ENCODE peak calls at places on chromosomes 2 and 18, in four cellular contexts. L is astrocyte of the spinal cord, A is AG09309, G is fibroblast of villous mesenchyme. V is an unnamed sample.

GRCh38 chr18:11419336-11419735 is 190.1 kb upstream of the SLC35G4 start:
- DNase-seq in L (no peak), A (no peak), G (no peak), V (no peak)

GRCh38 chr2:233372855-233373254 is 18.6 kb downstream of the DGKD start:
- DNase-seq in L (no peak), A (no peak), G (no peak), V (no peak)

GRCh38 chr2:4635289-4635688 is 931.9 kb downstream of the DCDC2C start:
- DNase-seq in L (no peak), A (no peak), G (no peak), V (no peak)

GRCh38 chr2:74297391-74297790 is 45.8 kb downstream of the SLC4A5 start:
- DNase-seq in L (no peak), A (no peak), G (no peak), V (no peak)

GRCh38 chr2:18520605-18521031 is 39.8 kb downstream of the RDH14 start:
- DNase-seq in L (peak), A (peak), G (peak), V (peak)

GRCh38 chr2:160372585-160372984 is 121.0 kb downstream of the RBMS1 start:
- DNase-seq in L (peak), A (no peak), G (peak), V (no peak)

GRCh38 chr2:36394804-36395203 is 39.2 kb downstream of the CRIM1 start:
- DNase-seq in L (no peak), A (no peak), G (no peak), V (no peak)

GRCh38 chr2:88054300-88055048 is 1.1 kb downstream of the KRCC1 start:
- DNase-seq in L (peak), A (no peak), G (peak), V (no peak)

GRCh38 chr2:218406209-218406948 is 6.7 kb downstream of the CTDSP1 start:
- DNase-seq in L (peak), A (no peak), G (peak), V (peak)

GRCh38 chr2:177585234-177585863 is 192.8 kb downstream of the AGPS start:
- DNase-seq in L (no peak), A (no peak), G (no peak), V (no peak)

GRCh38 chr2:36515538-36515937 is 82.4 kb downstream of the FEZ2 start:
- DNase-seq in L (no peak), A (no peak), G (no peak), V (no peak)

GRCh38 chr2:152573168-152573567 is 144.1 kb downstream of the PRPF40A start:
- DNase-seq in L (peak), A (peak), G (peak), V (no peak)

GRCh38 chr18:8177330-8178016 is 431.8 kb upstream of the RAB12 start:
- DNase-seq in L (peak), A (no peak), G (peak), V (no peak)

GRCh38 chr18:5103693-5104092 is 93.4 kb downstream of the AKAIN1 start:
- DNase-seq in L (no peak), A (no peak), G (no peak), V (no peak)
- H3K4me3 ChIP-seq in L (no peak), A (no peak), G (no peak), V (no peak)

GRCh38 chr2:168663993-168664392 is 138.4 kb upstream of the NOSTRIN start:
- DNase-seq in L (peak), A (no peak), G (no peak), V (no peak)
- TF ChIP-seq CTCF in L (no peak), A (no peak), G (no peak), V (no peak)

DNA sequence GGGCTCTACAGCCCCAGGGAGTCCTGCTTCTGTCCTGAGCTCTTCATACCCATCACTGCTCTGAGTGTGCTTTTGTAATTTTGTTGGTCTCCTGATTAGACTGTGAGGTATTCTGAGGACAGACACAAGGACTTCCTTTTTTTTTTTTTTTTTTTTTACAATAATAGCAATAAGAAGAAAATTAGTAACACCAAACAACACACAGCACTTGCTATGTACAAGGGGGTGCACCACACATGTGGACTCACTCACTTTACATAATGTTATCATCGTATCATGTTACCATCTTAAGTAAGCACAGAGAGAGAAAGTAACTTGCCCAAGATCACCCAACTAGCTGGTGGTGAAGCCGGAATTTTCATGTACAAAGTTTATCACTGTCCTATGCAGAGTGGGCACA is 34.5 kb downstream of the MBP start:
- DNase-seq in L (peak), A (no peak), G (peak), V (no peak)
- H3K4me3 ChIP-seq in L (no peak), A (no peak), G (no peak), V (no peak)

GRCh38 chr18:26656944-26657536 is 108.7 kb upstream of the KCTD1 start:
- DNase-seq in L (peak), A (no peak), G (peak), V (no peak)
- TF ChIP-seq CTCF in L (peak), A (peak), G (peak), V (no peak)

DNA sequence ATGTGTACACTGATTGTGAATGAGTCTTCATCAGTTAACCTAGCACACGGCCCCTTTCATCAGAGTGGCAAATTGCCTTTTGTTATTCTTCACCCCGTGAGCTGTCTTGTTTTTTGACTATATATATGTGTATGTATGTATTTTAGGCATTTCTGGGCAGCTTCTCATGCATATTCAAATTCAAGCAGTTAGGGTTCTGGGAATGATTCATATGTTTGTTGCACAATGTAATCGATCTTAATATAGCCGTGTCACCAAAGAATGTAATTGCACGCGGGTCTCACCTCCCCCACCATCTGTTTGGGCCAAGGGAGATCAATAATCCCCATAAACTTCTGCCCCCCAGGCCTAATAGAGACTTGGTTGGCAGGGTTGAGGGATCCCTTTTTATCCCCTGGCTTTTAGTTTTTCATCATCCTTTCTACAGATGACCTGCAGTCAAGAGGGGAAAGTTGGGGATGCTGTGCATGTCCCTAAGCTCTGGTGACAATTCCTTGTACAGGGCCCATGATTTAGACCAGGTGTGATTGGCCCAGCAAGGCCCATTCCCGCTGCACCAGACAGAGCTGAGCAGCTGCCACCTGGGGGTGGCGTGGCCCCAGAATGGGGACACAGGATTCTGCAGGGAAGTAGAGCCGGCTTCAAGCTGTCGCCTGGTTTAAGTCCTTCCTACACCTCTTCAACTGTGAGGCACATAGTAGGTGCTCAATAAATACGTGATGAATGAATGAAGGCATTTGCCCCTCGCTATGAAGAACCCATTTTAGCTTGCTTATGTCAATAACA is 19.2 kb downstream of the KCNF1 start:
- DNase-seq in L (no peak), A (no peak), G (no peak), V (no peak)
- H3K4me3 ChIP-seq in L (no peak), A (no peak), G (no peak), V (no peak)

GRCh38 chr2:71064110-71064611 is 4.3 kb upstream of the NAGK start:
- DNase-seq in L (no peak), A (no peak), G (no peak), V (no peak)

GRCh38 chr2:71060871-71061270 is 7.6 kb upstream of the NAGK start:
- DNase-seq in L (no peak), A (no peak), G (no peak), V (no peak)

GRCh38 chr2:71064754-71065621 is 3.5 kb upstream of the NAGK start:
- DNase-seq in L (no peak), A (peak), G (peak), V (no peak)

GRCh38 chr2:71063216-71063615 is 5.2 kb upstream of the NAGK start:
- DNase-seq in L (no peak), A (no peak), G (no peak), V (no peak)

DNA sequence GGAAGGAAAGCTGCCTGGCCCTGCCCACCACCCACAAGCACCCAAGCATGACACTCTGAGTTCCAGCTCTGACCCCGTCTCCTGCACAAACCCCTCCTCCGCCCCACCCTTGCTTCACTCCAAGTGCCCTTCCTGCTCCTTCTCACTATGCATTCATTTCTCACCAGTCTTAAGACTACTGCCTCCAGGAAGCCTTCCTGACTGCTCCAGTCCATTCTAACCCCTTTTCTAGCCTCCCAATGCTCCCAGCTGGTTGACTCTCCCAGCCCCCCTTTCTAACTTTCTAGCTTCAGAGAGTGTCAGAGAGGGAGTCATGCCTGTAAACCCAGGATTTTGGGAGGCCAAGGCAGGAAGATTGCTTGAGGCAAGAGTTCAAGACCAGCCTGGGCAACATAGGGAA is 8.2 kb upstream of the NAGK start:
- DNase-seq in L (no peak), A (no peak), G (no peak), V (no peak)
- TF ChIP-seq CTCF in L (no peak), A (no peak), G (no peak), V (no peak)

DNA sequence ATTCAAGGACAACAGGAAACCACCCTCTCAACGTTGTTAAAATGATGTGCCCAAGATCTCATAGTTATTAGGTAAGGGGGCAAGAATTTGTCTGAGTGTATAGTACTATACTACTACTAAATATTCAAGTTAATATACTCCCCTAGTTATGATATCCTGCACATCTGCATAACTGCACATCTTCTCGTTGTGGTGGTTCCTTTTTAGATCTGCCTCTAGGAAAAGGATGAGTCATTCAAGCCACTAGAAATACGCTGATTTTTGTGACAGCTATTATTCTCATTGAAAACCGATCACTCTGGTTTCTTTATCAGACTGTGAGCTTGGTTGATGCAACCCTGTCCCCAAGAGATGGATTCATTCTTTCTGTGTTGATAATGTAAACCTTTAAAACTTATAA is 1067.0 kb upstream of the FANCL start:
- DNase-seq in L (no peak), A (no peak), G (no peak), V (no peak)
- H3K4me3 ChIP-seq in L (no peak), A (no peak), G (no peak), V (no peak)

GRCh38 chr2:47520302-47520630 is 117.3 kb downstream of the MSH2 start:
- DNase-seq in L (no peak), A (no peak), G (no peak), V (no peak)

GRCh38 chr2:47519604-47520301 is 116.8 kb downstream of the MSH2 start:
- DNase-seq in L (no peak), A (no peak), G (no peak), V (no peak)

GRCh38 chr2:47521666-47522285 is 118.8 kb downstream of the MSH2 start:
- DNase-seq in L (no peak), A (no peak), G (no peak), V (no peak)

GRCh38 chr2:47519147-47519537 is 116.2 kb downstream of the MSH2 start:
- DNase-seq in L (no peak), A (no peak), G (no peak), V (no peak)

DNA sequence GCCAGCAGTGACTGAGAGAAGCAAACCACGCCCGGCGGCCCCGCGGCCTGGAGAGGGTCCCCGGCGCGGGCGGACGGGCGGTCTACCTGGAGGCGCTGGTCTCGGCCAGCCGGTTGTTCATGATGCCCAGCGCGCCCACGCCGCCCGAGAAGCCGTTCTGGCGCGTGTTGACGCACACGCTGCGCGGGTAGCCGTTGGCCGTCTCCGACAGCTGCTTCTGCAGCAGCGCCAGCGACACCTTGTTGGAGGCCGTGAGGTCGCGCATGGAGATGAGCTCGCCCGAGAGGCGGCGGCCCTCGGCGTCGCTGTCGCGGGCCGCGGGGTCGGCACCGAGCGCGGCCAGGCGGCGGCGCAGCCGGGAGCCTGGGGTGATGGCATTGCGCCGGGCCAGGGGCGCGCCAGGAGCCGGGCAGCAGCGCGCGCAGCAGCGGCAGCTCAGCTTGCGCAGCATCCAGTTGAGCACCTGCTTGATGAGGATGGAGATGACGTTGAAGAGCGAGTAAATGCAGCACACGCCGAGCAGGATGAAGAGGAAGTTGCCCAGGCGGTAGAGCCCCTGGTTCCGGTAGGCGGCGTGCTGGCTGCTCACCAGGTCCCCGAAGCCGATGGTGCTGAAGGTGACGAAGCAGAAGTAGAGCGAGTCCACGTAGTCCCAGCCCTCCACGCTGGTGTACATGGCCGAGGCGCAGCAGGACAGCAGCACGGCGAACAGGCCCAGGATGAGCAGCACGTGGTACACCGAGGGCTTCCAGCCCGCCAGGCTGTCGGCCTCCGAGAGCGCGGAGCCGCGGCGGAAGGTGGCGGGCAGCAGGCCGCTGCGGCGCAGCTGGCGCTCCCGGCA is 118.1 kb downstream of the MSH2 start:
- DNase-seq in L (peak), A (no peak), G (peak), V (no peak)
- TF ChIP-seq CTCF in L (peak), A (peak), G (peak), V (peak)

DNA sequence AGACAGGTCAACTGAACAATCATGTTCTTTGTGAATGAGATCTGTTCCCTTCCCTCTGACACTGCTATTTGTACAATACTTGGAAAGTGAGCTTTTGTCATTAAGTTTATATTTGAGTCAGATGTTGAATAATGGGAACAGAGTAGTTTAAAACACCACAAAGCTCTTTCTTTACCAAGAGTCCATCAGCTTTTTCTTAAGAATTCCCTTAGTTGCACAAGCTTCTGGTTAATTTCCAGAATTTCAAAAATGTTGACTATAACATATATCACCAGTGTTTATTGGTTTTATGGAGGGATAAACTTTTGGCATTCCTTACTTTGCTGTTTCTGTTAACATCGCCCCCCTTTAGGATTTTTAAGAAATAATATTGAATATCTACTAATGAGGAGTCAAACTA is 403.7 kb downstream of the CCDC85A start:
- DNase-seq in L (no peak), A (no peak), G (peak), V (no peak)
- H3K4me3 ChIP-seq in L (no peak), A (no peak), G (no peak), V (no peak)

V was measured in HFF-Myc.